ENCODE peak calls at places on chromosomes 4 and X, in seven cellular contexts. K is GM13977, X is cardiac muscle cell, V is cardiac fibroblast, W is brain microvascular endothelial cell, N is omental fat pad, R is endothelial cell. L is an unnamed sample.

GRCh38 chr4:24930136-24930535 is 17.3 kb upstream of the CCDC149 start:
- DNase-seq in K (no peak), X (no peak), W (no peak), R (no peak), V (no peak), N (no peak), L (no peak)

GRCh38 chr4:173362666-173363065 is 8.1 kb upstream of the SAP30 start:
- DNase-seq in W (no peak), K (no peak), R (no peak), V (no peak), X (no peak), N (no peak), L (no peak)

GRCh38 chr4:80189956-80190671 is 7.2 kb upstream of the PRDM8 start:
- DNase-seq in K (no peak), X (no peak), W (no peak), R (peak), V (no peak), N (no peak), L (no peak)

GRCh38 chr4:184861047-184861446 is 35.3 kb upstream of the ACSL1 start:
- DNase-seq in K (no peak), R (no peak), N (no peak), X (no peak), V (no peak), W (no peak), L (no peak)

GRCh38 chr4:10015140-10015753 is 6.0 kb downstream of the SLC2A9 start:
- DNase-seq in R (peak), W (peak), X (peak), N (no peak), V (peak), K (no peak), L (peak)

GRCh38 chr4:184983660-184984356 is 34.5 kb upstream of the HELT start:
- DNase-seq in K (peak), X (peak), N (no peak), W (peak), R (peak), V (peak), L (peak)

GRCh38 chr4:158540125-158540907 is 18.6 kb downstream of the RXFP1 start:
- DNase-seq in V (no peak), X (no peak), N (no peak), W (no peak), K (no peak), R (no peak), L (no peak)

GRCh38 chr4:156193800-156194199 is 240.1 kb upstream of the CTSO start:
- DNase-seq in K (no peak), W (no peak), R (no peak), V (no peak), X (no peak), N (no peak), L (no peak)

GRCh38 chr4:113141901-113142346 is 92.5 kb downstream of the ANK2 start:
- DNase-seq in V (peak), R (no peak), N (no peak), W (peak), K (peak), X (no peak), L (no peak)

GRCh38 chr4:3656441-3657376 is 109.5 kb upstream of the ADRA2C start:
- DNase-seq in K (no peak), N (no peak), X (no peak), R (no peak), W (no peak), V (no peak), L (no peak)

GRCh38 chrX:55008571-55009358 is 8.6 kb downstream of the APEX2 start:
- DNase-seq in R (no peak), X (peak), N (no peak), K (no peak), W (no peak), V (no peak), L (no peak)

GRCh38 chrX:39519566-39520301 is 578.0 kb downstream of the BCOR start:
- DNase-seq in W (no peak), V (no peak), X (no peak), R (no peak), N (no peak), K (no peak), L (no peak)

GRCh38 chr4:7398104-7398423 is 36.7 kb downstream of the PSAPL1 start:
- DNase-seq in K (no peak), W (peak), V (peak), N (no peak), X (peak), R (no peak), L (no peak)

GRCh38 chrX:133495464-133496391 is 80.4 kb upstream of the GPC4 start:
- DNase-seq in X (no peak), N (no peak), V (peak), K (no peak), R (no peak), W (no peak), L (no peak)

GRCh38 chr4:136301773-136302172 is 1230.5 kb downstream of the PCDH18 start:
- DNase-seq in X (no peak), K (no peak), N (no peak), R (no peak), V (no peak), W (no peak), L (no peak)

GRCh38 chrX:25648790-25649189 is 489.4 kb upstream of the MAGEB18 start:
- DNase-seq in V (no peak), R (no peak), X (no peak), N (no peak), K (no peak), W (no peak), L (no peak)

GRCh38 chr4:182645511-182645910 is 271.7 kb downstream of the DCTD start:
- DNase-seq in K (no peak), V (peak), X (no peak), R (no peak), W (no peak), N (no peak), L (no peak)

GRCh38 chr4:37892641-37893040 is 1.8 kb downstream of the TBC1D1 start:
- DNase-seq in V (no peak), N (no peak), K (peak), W (no peak), X (no peak), R (no peak), L (no peak)

GRCh38 chr4:1469596-1470392 is 63.6 kb upstream of the NKX1-1 start:
- DNase-seq in N (no peak), W (no peak), R (no peak), K (no peak), X (no peak), V (no peak), L (no peak)

GRCh38 chrX:9542106-9542764 is 77.4 kb downstream of the TBL1X start:
- DNase-seq in K (no peak), R (no peak), N (no peak), W (no peak), V (no peak), X (no peak), L (no peak)

GRCh38 chr4:121717680-121718237 is 21.0 kb upstream of the ANXA5 start:
- DNase-seq in K (no peak), X (no peak), N (no peak), R (no peak), W (no peak), V (peak), L (no peak)

GRCh38 chrX:2921193-2921592 is 7.9 kb downstream of the ARSD start:
- DNase-seq in X (no peak), K (no peak), V (no peak), R (no peak), W (no peak), N (no peak), L (no peak)

GRCh38 chrX:47112316-47112954 is 32.1 kb downstream of the NDUFB11 start:
- DNase-seq in W (no peak), X (no peak), N (no peak), K (no peak), R (no peak), V (peak), L (no peak)

GRCh38 chrX:69100478-69100877 is 64.8 kb downstream of the PJA1 start:
- DNase-seq in N (no peak), V (no peak), K (no peak), R (no peak), X (no peak), W (no peak), L (no peak)

GRCh38 chr4:164440196-164440595 is 313.7 kb upstream of the SMIM31 start:
- DNase-seq in K (no peak), N (no peak), X (no peak), R (no peak), V (no peak), W (peak), L (no peak)

GRCh38 chr4:5409237-5409636 is 299.1 kb downstream of the EVC2 start:
- DNase-seq in V (no peak), K (no peak), W (no peak), X (no peak), N (no peak), R (no peak), L (no peak)

GRCh38 chrX:108250654-108251579 is 159.3 kb downstream of the ATG4A start:
- DNase-seq in K (no peak), R (no peak), X (peak), W (no peak), V (no peak), N (no peak), L (no peak)

GRCh38 chr4:3324093-3324815 is 31.4 kb downstream of the RGS12 start:
- DNase-seq in N (no peak), V (no peak), R (no peak), W (no peak), X (peak), K (no peak), L (no peak)

GRCh38 chr4:10917475-10918103 is 233.0 kb upstream of the CLNK start:
- DNase-seq in X (no peak), W (no peak), N (no peak), R (no peak), V (no peak), K (no peak), L (no peak)

GRCh38 chrX:130523460-130524394 is 121.9 kb downstream of the RBMX2 start:
- DNase-seq in V (peak), X (peak), N (no peak), R (no peak), K (no peak), W (no peak), L (peak)

GRCh38 chrX:44162964-44163475 is 180.5 kb downstream of the EFHC2 start:
- DNase-seq in V (no peak), N (no peak), W (no peak), X (no peak), K (no peak), R (no peak), L (no peak)

GRCh38 chrX:22395372-22395771 is 122.7 kb downstream of the CBLL2 start:
- DNase-seq in V (peak), N (no peak), X (no peak), R (no peak), K (no peak), W (peak), L (no peak)

GRCh38 chr4:188268081-188268908 is 129.1 kb downstream of the TRIML1 start:
- DNase-seq in R (no peak), W (no peak), K (no peak), V (no peak), N (no peak), X (no peak), L (no peak)
- TF ChIP-seq CTCF in R (no peak), W (no peak), K (no peak), V (no peak), N (no peak), X (no peak), L (no peak)

DNA sequence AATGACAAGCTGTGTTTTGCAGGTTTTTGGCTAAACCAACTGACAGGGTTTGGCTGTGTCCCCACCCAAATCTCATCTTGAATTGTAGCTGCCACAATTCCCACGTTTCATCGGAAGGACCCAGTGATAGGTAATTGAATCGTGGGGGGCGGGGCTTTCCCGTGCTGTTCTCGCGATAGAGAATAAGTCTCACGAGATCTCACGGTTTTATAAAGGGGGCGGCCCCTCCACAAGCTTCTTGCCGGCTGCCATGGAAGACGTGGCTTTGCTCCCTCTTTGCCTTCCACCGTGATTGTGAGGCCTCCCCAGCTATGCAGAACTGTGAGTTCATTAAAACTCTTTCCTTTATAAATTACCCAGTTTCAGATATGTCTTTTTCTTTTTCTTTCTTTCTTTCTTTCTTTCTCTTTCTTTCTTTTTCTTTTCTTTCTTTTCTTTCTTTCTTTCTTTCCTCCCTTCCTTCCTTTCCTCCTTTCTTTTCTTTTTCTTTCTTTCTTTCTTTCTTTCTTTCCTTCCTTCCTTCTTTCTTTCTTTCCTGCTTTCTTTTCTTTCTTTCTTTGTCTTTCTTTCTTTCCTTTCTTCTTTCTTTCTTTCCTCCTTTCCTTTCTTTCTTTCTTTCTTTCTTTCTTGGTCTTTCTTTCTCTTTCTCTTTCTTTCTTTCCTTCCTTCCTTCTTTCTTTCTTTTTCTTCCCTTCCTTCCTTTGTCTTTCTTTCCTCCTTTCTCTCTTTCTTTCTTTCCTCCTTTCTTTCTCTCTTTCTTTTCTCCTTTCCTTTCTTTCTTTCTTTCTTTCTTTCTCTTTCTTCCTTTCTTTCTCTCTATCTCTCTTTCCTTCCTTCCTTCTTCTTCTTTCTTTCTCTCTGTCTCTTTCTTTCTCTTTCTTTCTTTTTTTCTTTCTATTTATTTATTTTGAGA is 54.8 kb downstream of the SHOX start:
- DNase-seq in K (no peak), X (no peak), N (no peak), W (no peak), R (no peak), V (no peak), L (no peak)
- TF ChIP-seq CTCF in K (no peak), X (no peak), N (no peak), W (no peak), R (no peak), V (no peak), L (no peak)

GRCh38 chr4:138976526-138976925 is 39.1 kb upstream of the NOCT start:
- DNase-seq in W (no peak), N (no peak), R (no peak), V (no peak), K (no peak), X (no peak), L (no peak)

GRCh38 chr4:138972956-138973819 is 42.4 kb upstream of the NOCT start:
- DNase-seq in X (peak), K (no peak), W (no peak), R (no peak), V (no peak), N (no peak), L (peak)

GRCh38 chr4:138977525-138977924 is 38.1 kb upstream of the NOCT start:
- DNase-seq in N (no peak), X (no peak), R (no peak), V (no peak), W (no peak), K (peak), L (no peak)

GRCh38 chr4:138978028-138978585 is 37.5 kb upstream of the NOCT start:
- DNase-seq in R (no peak), V (no peak), W (no peak), N (no peak), X (no peak), K (no peak), L (no peak)

GRCh38 chr4:138975225-138975624 is 40.4 kb upstream of the NOCT start:
- DNase-seq in W (no peak), K (no peak), X (no peak), N (no peak), R (no peak), V (no peak), L (no peak)
- TF ChIP-seq CTCF in W (peak), K (no peak), X (no peak), N (no peak), R (peak), V (no peak), L (peak)

GRCh38 chr4:145888393-145888792 is 50.2 kb downstream of the ZNF827 start:
- DNase-seq in N (no peak), X (no peak), W (no peak), R (no peak), V (no peak), K (no peak), L (no peak)
- TF ChIP-seq CTCF in N (no peak), X (no peak), W (peak), R (peak), V (peak), K (no peak), L (no peak)

GRCh38 chrX:30593435-30594200 is 16.1 kb upstream of the TASL start:
- DNase-seq in R (no peak), N (no peak), V (no peak), W (no peak), K (no peak), X (no peak), L (no peak)
- TF ChIP-seq CTCF in R (no peak), N (no peak), V (no peak), W (no peak), K (peak), X (no peak), L (no peak)

GRCh38 chr4:125784741-125785140 is 470.0 kb downstream of the FAT4 start:
- DNase-seq in R (no peak), W (no peak), K (no peak), N (no peak), V (no peak), X (no peak), L (no peak)

GRCh38 chr4:125789018-125789417 is 474.3 kb downstream of the FAT4 start:
- DNase-seq in R (no peak), N (no peak), W (no peak), X (no peak), V (peak), K (no peak), L (no peak)

DNA sequence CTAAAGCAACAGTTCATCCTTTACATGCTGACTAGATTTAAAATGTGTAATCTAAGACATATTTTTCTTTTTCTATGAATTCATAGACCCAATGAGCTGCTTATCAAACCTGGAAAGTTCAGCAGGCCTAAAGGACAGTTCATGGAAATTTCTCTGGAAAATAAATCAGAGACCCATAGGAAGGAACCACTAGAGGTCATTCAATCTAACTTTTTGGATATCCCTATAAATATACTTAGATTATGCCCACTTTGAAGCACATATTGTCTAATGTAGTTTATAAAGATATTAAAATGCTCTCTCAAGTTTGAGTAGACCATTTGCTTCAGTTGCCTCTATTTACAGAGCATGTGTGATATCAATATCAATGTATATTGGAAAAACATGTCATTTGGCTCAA is 473.0 kb downstream of the FAT4 start:
- DNase-seq in R (no peak), W (no peak), K (no peak), X (no peak), V (no peak), N (no peak), L (no peak)
- TF ChIP-seq CTCF in R (no peak), W (no peak), K (no peak), X (no peak), V (no peak), N (no peak), L (no peak)

GRCh38 chrX:101219840-101220191 is 230 bp downstream of the DRP2 start:
- DNase-seq in K (no peak), R (no peak), N (no peak), V (peak), W (peak), X (peak), L (peak)
- TF ChIP-seq CTCF in K (no peak), R (no peak), N (no peak), V (no peak), W (no peak), X (no peak), L (no peak)

DNA sequence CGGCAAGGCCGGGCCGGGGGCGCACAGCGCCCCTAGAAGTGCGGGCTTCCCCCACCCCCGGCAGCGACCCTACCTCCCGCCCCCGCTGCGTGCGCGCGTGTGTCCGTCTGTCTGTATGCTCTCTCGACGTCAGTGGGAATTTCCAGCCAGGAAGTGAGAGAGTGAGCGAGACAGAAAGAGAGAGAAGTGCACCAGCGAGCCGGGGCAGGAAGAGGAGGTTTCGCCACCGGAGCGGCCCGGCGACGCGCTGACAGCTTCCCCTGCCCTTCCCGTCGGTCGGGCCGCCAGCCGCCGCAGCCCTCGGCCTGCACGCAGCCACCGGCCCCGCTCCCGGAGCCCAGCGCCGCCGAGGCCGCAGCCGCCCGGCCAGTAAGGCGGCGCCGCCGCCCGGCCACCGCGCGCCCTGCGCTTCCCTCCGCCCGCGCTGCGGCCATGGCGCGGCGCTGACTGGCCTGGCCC is at the start of gene NFKB1:
- DNase-seq in W (peak), V (peak), R (peak), X (peak), N (peak), K (peak), L (no peak)
- TF ChIP-seq CTCF in W (no peak), V (no peak), R (no peak), X (no peak), N (no peak), K (no peak), L (no peak)